ENCODE peak calls at places on chromosomes 3 and 15, in five cellular contexts. One of them, this sample, is unnamed.

GRCh38 chr3:94234177-94234788 is 171.4 kb downstream of the NSUN3 start:
- DNase-seq in HepG2: peak
- DNase-seq in H1: no peak
- DNase-seq in K562: peak
- DNase-seq in GM12878: no peak
- DNase-seq in this sample: peak

GRCh38 chr3:129119365-129120100 is 2.1 kb downstream of the RAB43 start:
- DNase-seq in GM12878: no peak
- DNase-seq in H1: no peak
- DNase-seq in K562: no peak
- DNase-seq in HepG2: peak
- DNase-seq in this sample: no peak

GRCh38 chr3:146110156-146110555 is 50.8 kb downstream of the PLOD2 start:
- DNase-seq in HepG2: peak
- DNase-seq in K562: no peak
- DNase-seq in H1: no peak
- DNase-seq in GM12878: no peak
- DNase-seq in this sample: no peak

GRCh38 chr15:76376029-76376428 is 39.5 kb downstream of the ISL2 start:
- DNase-seq in GM12878: no peak
- DNase-seq in HepG2: no peak
- DNase-seq in H1: no peak
- DNase-seq in K562: no peak
- DNase-seq in this sample: no peak

GRCh38 chr3:158748237-158748828 is 16.1 kb upstream of the RARRES1 start:
- DNase-seq in H1: no peak
- DNase-seq in K562: no peak
- DNase-seq in GM12878: no peak
- DNase-seq in HepG2: no peak
- DNase-seq in this sample: no peak

GRCh38 chr3:160260587-160261270 is 35.5 kb downstream of the C3orf80 start:
- DNase-seq in K562: no peak
- DNase-seq in GM12878: no peak
- DNase-seq in H1: no peak
- DNase-seq in HepG2: no peak
- DNase-seq in this sample: no peak

GRCh38 chr3:59237121-59237520 is 187.3 kb upstream of the CFAP20DC start:
- DNase-seq in HepG2: no peak
- DNase-seq in K562: no peak
- DNase-seq in GM12878: no peak
- DNase-seq in H1: no peak
- DNase-seq in this sample: no peak

GRCh38 chr3:101039285-101039684 is 46.1 kb upstream of the ABI3BP start:
- DNase-seq in K562: no peak
- DNase-seq in HepG2: no peak
- DNase-seq in H1: no peak
- DNase-seq in GM12878: no peak
- DNase-seq in this sample: no peak

GRCh38 chr3:183513046-183513706 is 42.3 kb downstream of the KLHL6 start:
- DNase-seq in HepG2: no peak
- DNase-seq in K562: no peak
- DNase-seq in GM12878: no peak
- DNase-seq in H1: no peak
- DNase-seq in this sample: no peak

GRCh38 chr3:196378442-196378841 is 40.3 kb upstream of the TM4SF19 start:
- DNase-seq in GM12878: no peak
- DNase-seq in HepG2: no peak
- DNase-seq in K562: peak
- DNase-seq in H1: no peak
- DNase-seq in this sample: no peak
- TF ChIP-seq SRF in GM12878: no peak
- TF ChIP-seq SRF in HepG2: no peak
- TF ChIP-seq SRF in K562: no peak
- TF ChIP-seq SRF in H1: no peak
- TF ChIP-seq SRF in this sample: no peak

GRCh38 chr15:73677146-73677607 is 7.0 kb upstream of the CD276 start:
- DNase-seq in GM12878: no peak
- DNase-seq in H1: peak
- DNase-seq in K562: peak
- DNase-seq in HepG2: peak
- DNase-seq in this sample: peak
- TF ChIP-seq SRF in GM12878: no peak
- TF ChIP-seq SRF in H1: no peak
- TF ChIP-seq SRF in K562: no peak
- TF ChIP-seq SRF in HepG2: no peak
- TF ChIP-seq SRF in this sample: no peak

DNA sequence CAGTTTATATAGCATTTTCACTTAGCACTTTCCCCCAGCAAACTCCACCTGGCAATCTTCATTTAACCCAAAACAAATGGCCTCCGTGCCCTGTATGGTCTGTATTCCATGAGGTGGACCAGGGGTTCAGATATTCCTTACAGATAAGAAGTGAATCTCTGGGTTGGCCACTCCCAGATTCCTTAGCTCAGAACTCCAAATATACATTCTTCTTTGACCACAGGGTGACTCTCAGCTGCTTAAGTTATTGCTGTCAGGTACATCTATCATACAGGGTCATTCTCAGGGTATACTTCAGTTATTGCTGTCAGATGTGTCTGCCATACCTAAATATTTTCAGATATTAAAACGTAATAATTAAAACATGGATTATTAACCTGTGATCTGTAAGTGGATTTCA is 229.8 kb downstream of the TBL1XR1 start:
- DNase-seq in H1: no peak
- DNase-seq in HepG2: no peak
- DNase-seq in GM12878: no peak
- DNase-seq in K562: no peak
- DNase-seq in this sample: no peak
- TF ChIP-seq SRF in H1: no peak
- TF ChIP-seq SRF in HepG2: no peak
- TF ChIP-seq SRF in GM12878: no peak
- TF ChIP-seq SRF in K562: no peak
- TF ChIP-seq SRF in this sample: no peak

GRCh38 chr3:47434849-47435248 is 40.9 kb downstream of the SCAP start:
- DNase-seq in HepG2: no peak
- DNase-seq in H1: no peak
- DNase-seq in GM12878: no peak
- DNase-seq in K562: no peak
- DNase-seq in this sample: no peak
- TF ChIP-seq SRF in HepG2: no peak
- TF ChIP-seq SRF in H1: no peak
- TF ChIP-seq SRF in GM12878: no peak
- TF ChIP-seq SRF in K562: no peak
- TF ChIP-seq SRF in this sample: no peak

DNA sequence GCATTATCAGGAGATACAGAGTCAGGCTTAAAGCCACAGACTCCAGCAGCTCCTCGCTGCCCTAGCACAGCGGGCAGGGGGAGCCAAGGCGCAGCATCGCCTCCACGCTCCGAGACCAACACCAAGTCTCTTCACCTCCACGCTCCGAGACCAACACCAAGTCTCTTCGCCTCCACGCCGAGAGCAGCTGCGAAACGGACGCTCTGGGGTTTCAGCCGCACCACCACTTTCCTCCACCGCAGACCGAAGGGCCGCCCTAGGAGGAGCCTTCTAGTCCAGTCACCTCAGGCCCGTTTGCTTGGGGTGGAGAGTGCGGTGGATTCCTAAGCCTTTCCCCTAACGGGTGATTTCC is 678 bp downstream of the DMXL2 start:
- DNase-seq in H1: peak
- DNase-seq in HepG2: peak
- DNase-seq in GM12878: no peak
- DNase-seq in K562: peak
- DNase-seq in this sample: peak
- TF ChIP-seq SRF in H1: no peak
- TF ChIP-seq SRF in HepG2: no peak
- TF ChIP-seq SRF in GM12878: no peak
- TF ChIP-seq SRF in K562: no peak
- TF ChIP-seq SRF in this sample: no peak

DNA sequence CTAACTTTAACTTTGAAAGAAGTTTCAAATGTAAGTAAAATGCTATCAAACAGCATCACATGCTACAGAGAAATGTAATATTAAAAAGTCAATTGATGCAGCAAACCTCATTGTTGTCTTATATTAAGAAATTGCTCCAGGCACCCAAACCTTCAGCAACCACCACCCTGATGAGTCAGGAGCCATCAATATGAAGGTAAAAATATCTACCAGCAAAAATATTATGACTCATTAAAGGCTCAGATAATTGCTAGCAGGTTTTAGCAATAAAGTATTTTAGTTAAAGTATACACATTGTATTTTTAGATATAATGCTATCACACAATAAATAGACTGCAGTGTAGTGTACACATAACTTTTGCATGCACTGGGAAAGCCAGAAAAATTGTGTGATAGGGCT is 746.4 kb downstream of the ZPLD1 start:
- DNase-seq in GM12878: no peak
- DNase-seq in K562: no peak
- DNase-seq in HepG2: no peak
- DNase-seq in H1: no peak
- DNase-seq in this sample: no peak
- TF ChIP-seq SRF in GM12878: no peak
- TF ChIP-seq SRF in K562: no peak
- TF ChIP-seq SRF in HepG2: no peak
- TF ChIP-seq SRF in H1: no peak
- TF ChIP-seq SRF in this sample: no peak

DNA sequence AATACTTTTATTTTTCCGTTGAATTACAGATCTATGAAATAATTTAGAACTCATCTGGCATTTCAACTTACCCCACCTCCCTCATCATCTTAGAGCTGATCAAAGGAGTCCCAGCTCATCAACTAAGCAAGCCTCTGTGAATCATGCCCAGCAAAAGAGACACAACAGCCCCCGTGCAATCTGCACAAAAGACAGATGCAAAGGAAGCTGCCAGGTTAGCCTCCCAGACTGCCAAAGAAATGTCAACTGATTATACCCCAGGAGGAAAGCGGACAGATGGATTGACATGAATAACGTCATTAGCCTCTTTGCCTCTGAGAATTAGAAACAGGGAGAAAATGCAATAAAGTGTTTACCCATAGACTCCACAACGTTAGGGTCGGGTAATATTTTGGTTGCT is 75.0 kb downstream of the GABRB3 start:
- DNase-seq in K562: no peak
- DNase-seq in HepG2: no peak
- DNase-seq in H1: no peak
- DNase-seq in GM12878: no peak
- DNase-seq in this sample: no peak
- TF ChIP-seq SRF in K562: no peak
- TF ChIP-seq SRF in HepG2: no peak
- TF ChIP-seq SRF in H1: no peak
- TF ChIP-seq SRF in GM12878: no peak
- TF ChIP-seq SRF in this sample: no peak

DNA sequence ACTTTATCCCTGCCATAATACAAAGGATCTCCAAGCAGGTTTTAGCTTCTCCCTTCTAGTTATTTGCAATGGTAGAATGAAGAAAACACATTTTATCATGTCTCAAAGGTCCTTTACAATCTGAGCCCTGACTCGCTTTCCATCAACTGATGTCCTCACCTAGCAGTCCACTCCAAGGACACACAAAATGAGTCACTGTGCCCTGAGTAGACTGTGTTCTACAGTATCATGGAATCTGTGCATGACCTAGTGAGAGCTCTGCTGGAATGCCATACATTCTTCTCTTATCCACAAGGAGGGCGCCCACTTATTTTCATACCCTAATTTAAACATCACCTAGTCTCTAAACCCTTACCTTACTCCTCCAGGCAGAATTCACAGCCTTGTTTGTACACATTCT is 506.8 kb downstream of the TBL1XR1 start:
- DNase-seq in HepG2: no peak
- DNase-seq in K562: no peak
- DNase-seq in H1: no peak
- DNase-seq in GM12878: no peak
- DNase-seq in this sample: no peak
- TF ChIP-seq SRF in HepG2: no peak
- TF ChIP-seq SRF in K562: no peak
- TF ChIP-seq SRF in H1: no peak
- TF ChIP-seq SRF in GM12878: no peak
- TF ChIP-seq SRF in this sample: no peak

GRCh38 chr15:38195191-38195901 is 57.3 kb upstream of the SPRED1 start:
- DNase-seq in HepG2: no peak
- DNase-seq in GM12878: no peak
- DNase-seq in H1: no peak
- DNase-seq in K562: no peak
- DNase-seq in this sample: no peak
- TF ChIP-seq SRF in HepG2: no peak
- TF ChIP-seq SRF in GM12878: no peak
- TF ChIP-seq SRF in H1: no peak
- TF ChIP-seq SRF in K562: no peak
- TF ChIP-seq SRF in this sample: no peak